ENCODE peak calls at places on chromosomes 7 and 10, in ten cellular contexts. K is mammary epithelial cell; R is tibial nerve; L is PC-3; E is pancreas; B is fibroblast of mammary gland; D is cardiac fibroblast; W is CD8-positive, alpha-beta T cell; Q is epithelial cell of esophagus; S is coronary artery. H is an unnamed sample.

GRCh38 chr7:143462045-143462444 is 15.6 kb upstream of the TAS2R41 start:
- DNase-seq in K (no peak), R (no peak), L (no peak), E (no peak), B (no peak), D (no peak), W (no peak), Q (no peak), S (no peak), H (no peak)

GRCh38 chr7:132116369-132116768 is 459.9 kb downstream of the PLXNA4 start:
- DNase-seq in K (peak; percentile 75), R (no peak), L (peak; percentile 96), E (no peak), B (no peak), D (no peak), W (no peak), Q (peak; percentile 82), S (no peak), H (peak; percentile 21)

GRCh38 chr10:132572545-132572937 is 35.0 kb downstream of the INPP5A start:
- DNase-seq in K (no peak), R (no peak), L (peak; percentile 37), E (no peak), B (no peak), D (peak; percentile 47), W (no peak), Q (peak; percentile 11), S (no peak), H (peak; percentile 20)

GRCh38 chr10:5284311-5285057 is 80.3 kb upstream of the UCN3 start:
- DNase-seq in K (peak; percentile 23), R (no peak), L (peak; percentile 6), E (no peak), B (peak; percentile 53), D (peak; percentile 82), W (no peak), Q (peak; percentile 84), S (no peak), H (peak; percentile 79)

GRCh38 chr7:105622114-105622731 is 40.9 kb upstream of the EFCAB10 start:
- DNase-seq in K (no peak), R (no peak), L (no peak), E (no peak), B (no peak), D (no peak), W (no peak), Q (no peak), S (no peak), H (no peak)

GRCh38 chr7:115941703-115942268 is 88.8 kb downstream of the TFEC start:
- DNase-seq in K (peak; percentile 2), R (no peak), L (peak; percentile 45), E (no peak), B (peak; percentile 49), D (peak; percentile 56), W (no peak), Q (peak; percentile 32), S (no peak), H (peak; percentile 2)

GRCh38 chr7:43141091-43141490 is 28.6 kb downstream of the HECW1 start:
- DNase-seq in K (peak; percentile 31), R (no peak), L (no peak), E (no peak), B (no peak), D (no peak), W (no peak), Q (no peak), S (no peak), H (no peak)

GRCh38 chr7:50782376-50783208 is at the start of gene GRB10:
- DNase-seq in K (no peak), R (no peak), L (peak; percentile 56), E (peak; percentile 62), B (peak; percentile 23), D (peak; percentile 42), W (peak; percentile 18), Q (no peak), S (no peak), H (peak; percentile 10)

GRCh38 chr7:14837216-14837615 is 65.3 kb downstream of the DGKB start:
- DNase-seq in K (no peak), R (no peak), L (peak; percentile 20), E (no peak), B (peak; percentile 26), D (no peak), W (no peak), Q (peak; percentile 25), S (no peak), H (no peak)

GRCh38 chr7:100793806-100794660 is 33.3 kb downstream of the EPHB4 start:
- DNase-seq in K (no peak), R (no peak), L (peak; percentile 61), E (no peak), B (peak; percentile 12), D (no peak), W (no peak), Q (peak; percentile 34), S (no peak), H (no peak)

GRCh38 chr10:101777857-101778145 is 1.9 kb upstream of the FGF8 start:
- DNase-seq in K (no peak), R (no peak), L (peak; percentile 8), E (no peak), B (no peak), D (no peak), W (no peak), Q (no peak), S (peak; percentile 57), H (no peak)

GRCh38 chr7:119935418-119936025 is 337.5 kb upstream of the KCND2 start:
- DNase-seq in K (peak; percentile 2), R (no peak), L (peak; percentile 60), E (no peak), B (peak; percentile 76), D (peak; percentile 67), W (no peak), Q (peak; percentile 57), S (no peak), H (peak; percentile 21)

GRCh38 chr10:69879628-69880257 is 78.0 kb downstream of the COL13A1 start:
- DNase-seq in K (no peak), R (no peak), L (no peak), E (no peak), B (no peak), D (no peak), W (no peak), Q (no peak), S (no peak), H (no peak)

GRCh38 chr10:11522821-11523245 is 88.6 kb downstream of the USP6NL start:
- DNase-seq in K (no peak), R (peak; percentile 50), L (no peak), E (no peak), B (peak; percentile 45), D (peak; percentile 45), W (no peak), Q (peak; percentile 20), S (no peak), H (no peak)

GRCh38 chr7:80136276-80137045 is 1.8 kb downstream of the GNAI1 start:
- DNase-seq in K (peak; percentile 49), R (no peak), L (peak; percentile 50), E (no peak), B (peak; percentile 71), D (no peak), W (no peak), Q (peak; percentile 61), S (no peak), H (peak; percentile 63)
- H3K4me3 ChIP-seq in K (peak overlapping the region; percentile 77), R (peak overlapping the region; percentile 88), L (peak overlapping the region; percentile 99), E (peak overlapping the region; percentile 72), B (peak overlapping the region; percentile 94), D (peak overlapping the region; percentile 74), W (no peak overlapping the region), Q (peak overlapping the region; percentile 90), S (peak overlapping the region; percentile 93), H (peak overlapping the region; percentile 79)

DNA sequence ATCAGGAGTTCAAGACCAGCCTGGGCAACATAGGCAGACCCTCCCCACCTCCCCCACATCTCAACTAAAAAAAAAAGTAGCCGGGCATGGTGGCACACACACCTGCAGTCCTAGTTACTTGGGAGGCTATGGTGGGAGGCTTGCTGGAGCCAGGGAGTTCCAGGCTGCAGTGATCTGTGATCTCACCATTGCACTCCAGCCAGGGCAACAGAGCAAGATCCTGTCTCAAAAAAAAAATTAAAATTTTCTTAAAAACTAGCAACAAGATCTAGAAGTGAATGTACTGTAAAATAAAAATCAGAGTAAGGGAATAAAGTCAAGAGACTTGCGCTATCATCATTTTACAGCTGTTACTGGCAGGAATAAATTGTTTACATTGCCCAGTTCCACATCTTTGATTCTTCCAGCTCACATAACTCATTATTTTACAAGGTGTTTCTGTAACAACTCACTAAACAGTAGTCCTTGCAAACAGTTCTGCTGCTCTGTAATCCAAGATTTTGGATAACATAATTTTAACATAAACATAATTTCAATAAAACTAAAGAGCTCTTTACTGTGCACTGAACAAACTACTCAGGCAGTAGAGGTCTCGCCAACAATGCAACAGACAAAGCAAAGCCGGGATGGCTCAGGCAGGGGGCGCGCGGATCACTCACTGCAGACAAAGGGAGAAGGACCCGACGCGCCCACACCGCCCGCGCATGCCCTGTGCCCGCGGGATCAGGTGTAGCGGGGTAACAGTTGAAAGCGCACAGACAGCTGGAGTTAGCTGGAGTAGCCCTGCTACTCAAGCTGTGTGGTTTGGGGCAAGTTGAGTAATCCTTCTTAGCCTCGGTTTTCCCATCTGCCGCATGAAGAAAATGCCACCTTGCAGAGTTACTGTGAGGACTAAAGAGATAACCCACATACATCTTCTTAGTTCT is 73.3 kb upstream of the NFE2L3 start:
- DNase-seq in K (peak; percentile 60), R (peak; percentile 63), L (peak; percentile 69), E (peak; percentile 62), B (peak; percentile 8), D (peak; percentile 24), W (peak; percentile 81), Q (peak; percentile 63), S (no peak), H (peak; percentile 3)
- TF ChIP-seq CTCF in K (peak; percentile 64), R (peak; percentile 13), L (peak; percentile 71), E (peak; percentile 9), B (peak; percentile 17), D (peak; percentile 14), W (peak; percentile 80), Q (peak; percentile 42), S (no peak), H (peak; percentile 33)

GRCh38 chr10:60139290-60139689 is 232.9 kb upstream of the CCDC6 start:
- DNase-seq in K (no peak), R (no peak), L (no peak), E (no peak), B (no peak), D (no peak), W (no peak), Q (no peak), S (no peak), H (no peak)
- H3K4me3 ChIP-seq in K (no peak overlapping the region), R (no peak overlapping the region), L (peak overlapping the region; percentile 59), E (no peak overlapping the region), B (no peak overlapping the region), D (no peak overlapping the region), W (no peak overlapping the region), Q (no peak overlapping the region), S (no peak overlapping the region), H (no peak overlapping the region)

DNA sequence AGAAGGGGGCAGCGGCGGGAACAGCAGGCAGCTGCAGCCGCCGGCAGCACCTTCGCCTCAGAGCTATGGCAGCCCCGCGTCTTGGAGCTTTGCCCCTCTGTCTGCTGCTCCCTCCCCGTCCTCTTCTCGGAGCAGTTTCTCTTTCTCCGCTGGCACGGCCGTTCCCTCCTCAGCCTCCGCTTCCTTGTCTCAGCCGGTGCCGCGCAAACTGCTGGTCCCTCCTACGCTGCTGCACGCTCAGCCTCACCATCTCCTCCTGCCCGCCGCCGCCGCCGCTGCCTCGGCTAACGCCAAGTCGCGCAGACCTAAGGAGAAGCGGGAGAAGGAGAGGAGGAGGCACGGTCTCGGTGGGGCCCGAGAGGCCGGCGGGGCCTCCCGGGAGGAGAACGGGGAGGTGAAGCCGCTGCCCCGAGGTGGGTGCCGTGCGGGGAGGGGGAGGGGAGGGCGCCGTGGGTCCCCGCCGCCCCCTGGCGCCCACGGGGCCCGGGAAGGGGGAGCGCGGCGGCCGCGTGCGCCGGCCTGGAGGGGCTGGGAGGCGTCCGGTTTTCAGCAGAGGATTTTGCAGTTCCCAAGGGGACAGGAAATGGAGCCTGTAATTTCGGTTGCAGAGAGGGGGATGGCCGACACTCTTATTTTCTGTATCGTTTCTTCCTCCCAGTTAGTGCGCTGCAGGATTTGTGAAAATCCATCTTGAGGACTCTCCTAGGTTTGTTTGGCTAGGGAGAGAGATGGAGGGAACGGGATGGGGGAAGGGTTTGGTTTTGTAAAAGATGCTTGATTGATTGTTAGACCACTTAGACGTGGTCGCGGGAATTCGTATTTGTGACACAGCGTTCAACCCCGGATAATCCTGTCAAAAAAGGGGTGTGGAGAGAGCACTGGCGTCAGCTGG is 630 bp downstream of the RSBN1L start:
- DNase-seq in K (peak; percentile 65), R (peak; percentile 57), L (peak; percentile 47), E (peak; percentile 60), B (peak; percentile 60), D (peak; percentile 47), W (peak; percentile 55), Q (peak; percentile 77), S (peak; percentile 79), H (peak; percentile 38)
- TF ChIP-seq CTCF in K (no peak), R (no peak), L (no peak), E (no peak), B (no peak), D (no peak), W (no peak), Q (no peak), S (no peak), H (no peak)

H was measured in AG10803.